ENCODE peak calls at places on chromosomes 7 and 10, in five cellular contexts. A is IMR-90, N is HCT116, Y is hepatocyte, X is K562. B is an unnamed sample.

GRCh38 chr7:139737221-139738100 is 40.3 kb downstream of the HIPK2 start:
- DNase-seq in A (peak; percentile 45), X (no peak), Y (no peak), N (no peak), B (peak; percentile 54)

GRCh38 chr10:1215862-1216575 is 159.8 kb downstream of the WDR37 start:
- DNase-seq in X (no peak), N (no peak), Y (no peak), A (no peak), B (no peak)

GRCh38 chr7:127765150-127765549 is 113.2 kb downstream of the SND1 start:
- DNase-seq in N (no peak), A (no peak), Y (no peak), X (no peak), B (no peak)

GRCh38 chr7:145339319-145339718 is 503.5 kb upstream of the TPK1 start:
- DNase-seq in X (no peak), N (no peak), Y (no peak), A (no peak), B (no peak)

GRCh38 chr10:86652361-86653202 is 1.8 kb upstream of the OPN4 start:
- DNase-seq in A (peak; percentile 21), N (no peak), X (no peak), Y (no peak), B (no peak)

GRCh38 chr7:113875224-113875623 is 43.6 kb downstream of the PPP1R3A start:
- DNase-seq in X (no peak), A (no peak), N (no peak), Y (no peak), B (no peak)

GRCh38 chr7:95730493-95731280 is 41.7 kb upstream of the DYNC1I1 start:
- DNase-seq in Y (no peak), N (no peak), A (no peak), X (no peak), B (no peak)

GRCh38 chr7:24115661-24116060 is 168.3 kb upstream of the NPY start:
- DNase-seq in X (no peak), Y (no peak), N (no peak), A (no peak), B (no peak)

GRCh38 chr7:48274662-48275061 is 103.4 kb downstream of the ABCA13 start:
- DNase-seq in A (peak; percentile 37), Y (no peak), N (no peak), X (no peak), B (no peak)

GRCh38 chr7:64533756-64534155 is 29.1 kb downstream of the ZNF680 start:
- DNase-seq in N (no peak), X (no peak), Y (no peak), A (no peak), B (no peak)

GRCh38 chr7:64528770-64529169 is 34.1 kb downstream of the ZNF680 start:
- DNase-seq in Y (no peak), X (no peak), N (no peak), A (no peak), B (no peak)
- H3K9me3 ChIP-seq in Y (peaks cover 6% of the 10 kb centered on the region), X (no peaks in the 10 kb centered on the region), N (peaks cover 18% of the 10 kb centered on the region), A (peaks cover 21% of the 10 kb centered on the region), B (peaks cover 79% of the 10 kb centered on the region)

DNA sequence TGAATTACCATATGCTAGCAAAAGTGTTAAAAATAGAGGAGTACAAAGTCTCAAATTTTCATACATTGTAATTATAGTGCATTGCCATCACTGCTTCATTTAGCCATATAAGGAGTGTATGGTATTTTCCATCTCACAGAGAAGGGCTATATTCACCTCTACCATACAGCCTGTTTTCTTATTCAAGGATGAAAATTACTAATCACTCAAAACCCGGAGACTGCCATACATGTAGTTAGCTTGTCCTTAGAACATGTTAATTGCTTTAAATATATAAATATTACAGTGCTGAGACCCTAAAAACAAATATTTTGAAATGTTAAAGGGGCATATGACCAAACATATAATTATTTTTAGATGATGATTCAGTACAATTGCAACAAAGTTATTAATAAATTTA is 49.4 kb downstream of the CPEB3 start:
- DNase-seq in A (no peak), N (no peak), X (no peak), Y (no peak), B (no peak)
- H2AFZ ChIP-seq in A (no peak overlapping the region), N (no peak overlapping the region), X (peak overlapping the region; percentile 81), Y (peak overlapping the region; percentile 81), B (no peak overlapping the region)

GRCh38 chr10:3756360-3756740 is 28.7 kb downstream of the KLF6 start:
- DNase-seq in N (no peak), X (no peak), Y (no peak), A (no peak), B (no peak)
- H3K4me2 ChIP-seq in N (peak overlapping the region; percentile 60), X (no peak overlapping the region), Y (no peak overlapping the region), A (no peak overlapping the region), B (no peak overlapping the region)

GRCh38 chr7:71372991-71373390 is 241.0 kb downstream of the GALNT17 start:
- DNase-seq in N (no peak), X (no peak), A (no peak), Y (no peak), B (no peak)

GRCh38 chr7:71377469-71377868 is 245.5 kb downstream of the GALNT17 start:
- DNase-seq in Y (no peak), N (no peak), X (no peak), A (no peak), B (no peak)

GRCh38 chr7:71377062-71377461 is 245.1 kb downstream of the GALNT17 start:
- DNase-seq in Y (no peak), A (no peak), N (no peak), X (no peak), B (no peak)
- H3K9me3 ChIP-seq in Y (no peaks in the 10 kb centered on the region), A (peaks cover 44% of the 10 kb centered on the region), N (peaks cover 7% of the 10 kb centered on the region), X (no peaks in the 10 kb centered on the region), B (no peaks in the 10 kb centered on the region)

DNA sequence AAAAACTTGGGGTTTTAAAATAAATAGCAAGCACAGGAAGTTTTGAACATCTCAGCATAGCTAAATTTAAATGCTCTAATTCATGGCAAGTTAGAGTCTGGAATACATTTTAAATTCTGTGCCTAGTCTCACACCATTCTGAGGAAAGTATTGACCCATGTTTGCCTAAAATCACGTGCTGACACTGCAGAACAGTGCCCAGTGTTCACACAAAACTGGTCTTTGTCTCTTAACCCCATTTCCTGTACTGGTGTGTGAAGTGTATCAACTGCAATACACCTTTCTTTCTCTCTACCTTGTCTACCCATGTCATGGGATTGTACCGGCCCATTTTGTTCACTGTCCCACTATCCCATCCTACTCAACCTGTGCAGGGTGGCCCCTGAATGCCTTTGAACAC is 749.7 kb upstream of the POM121L12 start:
- DNase-seq in X (no peak), A (no peak), Y (no peak), N (no peak), B (no peak)
- H2AFZ ChIP-seq in X (no peak overlapping the region), A (no peak overlapping the region), Y (no peak overlapping the region), N (no peak overlapping the region), B (no peak overlapping the region)

DNA sequence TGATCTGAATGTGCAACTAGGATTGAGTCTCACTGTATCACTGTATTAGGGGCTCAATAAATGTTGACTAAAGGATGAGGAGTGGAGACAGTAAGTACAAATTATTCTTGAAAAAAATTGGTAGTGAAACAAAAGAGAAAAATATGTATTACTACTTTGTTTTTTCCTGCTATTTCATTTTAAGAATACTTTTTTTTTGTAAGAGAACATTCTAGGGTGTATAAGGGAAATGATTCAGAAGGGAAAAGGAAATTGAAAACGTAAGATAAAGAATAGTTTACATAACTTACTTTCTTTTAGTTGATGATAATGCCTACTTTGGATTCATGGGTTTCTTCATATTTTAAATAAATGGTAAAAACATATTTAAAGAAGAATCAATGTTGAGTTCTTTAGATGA is 9.6 kb downstream of the CAPZA2 start:
- DNase-seq in A (no peak), N (no peak), X (no peak), Y (no peak), B (no peak)
- H3K4me2 ChIP-seq in A (peak overlapping the region; percentile 71), N (no peak overlapping the region), X (no peak overlapping the region), Y (peak overlapping the region; percentile 22), B (no peak overlapping the region)

GRCh38 chr10:77359287-77359691 is 278.3 kb downstream of the KCNMA1 start:
- DNase-seq in N (no peak), X (no peak), A (no peak), Y (no peak), B (no peak)

GRCh38 chr10:77357611-77358010 is 280.0 kb downstream of the KCNMA1 start:
- DNase-seq in A (peak; percentile 85), Y (no peak), X (no peak), N (no peak), B (no peak)

GRCh38 chr10:77360121-77360520 is 277.5 kb downstream of the KCNMA1 start:
- DNase-seq in X (no peak), Y (no peak), N (no peak), A (peak; percentile 52), B (no peak)

GRCh38 chr10:77357185-77357584 is 280.4 kb downstream of the KCNMA1 start:
- DNase-seq in N (no peak), A (no peak), X (no peak), Y (no peak), B (no peak)

GRCh38 chr10:77358666-77359065 is 278.9 kb downstream of the KCNMA1 start:
- DNase-seq in N (no peak), A (no peak), Y (no peak), X (no peak), B (no peak)
- H3K9me3 ChIP-seq in N (no peaks in the 10 kb centered on the region), A (no peaks in the 10 kb centered on the region), Y (no peaks in the 10 kb centered on the region), X (no peaks in the 10 kb centered on the region), B (no peaks in the 10 kb centered on the region)